ENCODE peak calls at places on chromosomes 11 and 22, in nine cellular contexts. N is tibial artery, V is IMR-90, D is MM.1S, T is right lobe of liver, M is cardiac muscle cell, Y is H1, H is AG04450, K is left lung. S is an unnamed sample.

GRCh38 chr11:68930991-68931855 is 27.5 kb downstream of the IGHMBP2 start:
- DNase-seq in N (no peak), V (no peak), D (no peak), T (no peak), M (no peak), Y (no peak), H (no peak), K (no peak), S (no peak)

GRCh38 chr11:119295178-119295577 is 21.8 kb downstream of the MCAM start:
- DNase-seq in N (no peak), V (no peak), D (no peak), T (no peak), M (peak; percentile 35), Y (no peak), H (no peak), K (no peak), S (peak; percentile 5)

GRCh38 chr11:11621881-11622706 is at the start of gene GALNT18:
- DNase-seq in N (peak; percentile 87), V (peak; percentile 90), D (peak; percentile 94), T (peak; percentile 96), M (peak; percentile 95), Y (peak; percentile 87), H (peak; percentile 80), K (peak; percentile 94), S (peak; percentile 93)

GRCh38 chr11:69874984-69875673 is 55.9 kb upstream of the FGF3 start:
- DNase-seq in N (no peak), V (no peak), D (no peak), T (no peak), M (no peak), Y (peak; percentile 41), H (no peak), K (no peak), S (no peak)

GRCh38 chr11:77471520-77472234 is 2.2 kb downstream of the PAK1 start:
- DNase-seq in N (no peak), V (no peak), D (peak; percentile 36), T (no peak), M (peak; percentile 16), Y (no peak), H (no peak), K (no peak), S (no peak)

GRCh38 chr11:127670372-127670771 is 669.8 kb upstream of the KIRREL3 start:
- DNase-seq in N (no peak), V (no peak), D (no peak), T (no peak), M (no peak), Y (no peak), H (no peak), K (no peak), S (no peak)

GRCh38 chr22:40486962-40487602 is 116.7 kb downstream of the SGSM3 start:
- DNase-seq in N (no peak), V (no peak), D (no peak), T (no peak), M (no peak), Y (no peak), H (no peak), K (no peak), S (no peak)

GRCh38 chr11:92852946-92853345 is 116.5 kb upstream of the MTNR1B start:
- DNase-seq in N (no peak), V (no peak), D (no peak), T (no peak), M (no peak), Y (no peak), H (no peak), K (peak; percentile 66), S (no peak)

GRCh38 chr22:30575011-30575671 is 676 bp upstream of the GAL3ST1 start:
- DNase-seq in N (peak; percentile 48), V (peak; percentile 70), D (no peak), T (no peak), M (peak; percentile 94), Y (no peak), H (peak; percentile 38), K (no peak), S (peak; percentile 20)

GRCh38 chr22:30572840-30573593 is 1.4 kb downstream of the GAL3ST1 start:
- DNase-seq in N (no peak), V (no peak), D (no peak), T (no peak), M (no peak), Y (no peak), H (no peak), K (no peak), S (no peak)

GRCh38 chr22:30573594-30574094 is 821 bp downstream of the GAL3ST1 start:
- DNase-seq in N (no peak), V (no peak), D (no peak), T (no peak), M (no peak), Y (no peak), H (no peak), K (no peak), S (no peak)

GRCh38 chr22:30575859-30576258 is 1.4 kb upstream of the GAL3ST1 start:
- DNase-seq in N (no peak), V (no peak), D (no peak), T (no peak), M (no peak), Y (no peak), H (no peak), K (no peak), S (no peak)

DNA sequence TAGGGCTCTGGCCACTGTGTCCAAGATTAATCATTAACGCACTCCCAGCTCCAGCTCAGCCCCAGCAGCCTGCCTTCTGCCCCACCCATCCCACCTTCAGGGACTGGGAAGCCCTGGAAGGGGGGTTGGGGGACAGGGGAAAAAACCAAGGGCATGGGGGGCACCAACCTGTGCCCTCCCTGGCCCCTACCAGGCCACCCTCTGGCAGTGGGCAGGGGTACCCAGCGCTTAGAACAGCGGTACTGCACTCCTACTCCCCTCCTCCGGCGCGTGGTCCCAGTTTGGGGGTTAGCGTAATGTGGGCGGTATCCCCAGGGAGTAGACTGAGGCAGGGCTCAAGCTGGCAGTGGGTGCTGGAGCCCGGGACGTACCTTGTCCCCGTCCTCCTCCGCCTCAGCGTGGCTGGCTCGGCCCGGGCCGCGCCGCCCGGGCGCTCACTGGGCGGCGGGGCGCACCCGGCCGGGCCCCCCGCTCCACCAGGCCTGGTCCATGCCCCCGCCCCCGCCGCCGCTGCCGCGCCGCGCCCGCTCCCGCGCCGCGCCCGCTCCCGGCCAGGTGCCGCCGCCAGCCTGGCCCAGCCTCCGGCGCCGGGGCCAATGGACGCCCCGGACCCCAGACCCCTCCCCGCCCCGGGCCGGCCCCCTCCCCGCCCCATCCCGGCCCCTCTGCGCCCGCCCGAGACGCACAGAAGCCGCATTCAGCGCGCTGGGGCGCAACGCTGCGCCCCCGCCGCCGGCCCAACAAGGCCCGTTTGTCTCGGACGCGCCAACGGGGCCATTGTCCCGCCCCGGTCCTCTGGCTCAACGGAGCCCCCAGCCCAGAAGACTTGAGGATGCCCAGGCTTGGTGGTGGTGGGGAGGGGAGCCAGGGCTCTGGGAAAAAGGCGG is at the start of gene GAL3ST1:
- DNase-seq in N (no peak), V (no peak), D (no peak), T (peak; percentile 64), M (no peak), Y (no peak), H (no peak), K (no peak), S (no peak)
- H3K4me3 ChIP-seq in N (peak within 1 kb of the TSS; percentile 38), V (no peak within 1 kb of the TSS), D (no peak within 1 kb of the TSS), T (peak within 1 kb of the TSS; percentile 36), M (peak within 1 kb of the TSS; percentile 29), Y (peak within 1 kb of the TSS; percentile 84), H (peak within 1 kb of the TSS; percentile 13), K (no peak within 1 kb of the TSS), S (no peak within 1 kb of the TSS)

GRCh38 chr11:71221851-71222250 is 30.5 kb downstream of the SHANK2 start:
- DNase-seq in N (peak; percentile 5), V (no peak), D (no peak), T (no peak), M (no peak), Y (no peak), H (no peak), K (no peak), S (no peak)

GRCh38 chr11:71222318-71223080 is 29.9 kb downstream of the SHANK2 start:
- DNase-seq in N (peak; percentile 15), V (no peak), D (no peak), T (no peak), M (peak; percentile 17), Y (no peak), H (no peak), K (no peak), S (no peak)

GRCh38 chr11:71223081-71223405 is 29.3 kb downstream of the SHANK2 start:
- DNase-seq in N (peak; percentile 5), V (no peak), D (no peak), T (no peak), M (no peak), Y (no peak), H (no peak), K (no peak), S (no peak)

GRCh38 chr11:71221201-71221600 is 31.2 kb downstream of the SHANK2 start:
- DNase-seq in N (peak; percentile 14), V (no peak), D (no peak), T (no peak), M (no peak), Y (no peak), H (no peak), K (no peak), S (no peak)

DNA sequence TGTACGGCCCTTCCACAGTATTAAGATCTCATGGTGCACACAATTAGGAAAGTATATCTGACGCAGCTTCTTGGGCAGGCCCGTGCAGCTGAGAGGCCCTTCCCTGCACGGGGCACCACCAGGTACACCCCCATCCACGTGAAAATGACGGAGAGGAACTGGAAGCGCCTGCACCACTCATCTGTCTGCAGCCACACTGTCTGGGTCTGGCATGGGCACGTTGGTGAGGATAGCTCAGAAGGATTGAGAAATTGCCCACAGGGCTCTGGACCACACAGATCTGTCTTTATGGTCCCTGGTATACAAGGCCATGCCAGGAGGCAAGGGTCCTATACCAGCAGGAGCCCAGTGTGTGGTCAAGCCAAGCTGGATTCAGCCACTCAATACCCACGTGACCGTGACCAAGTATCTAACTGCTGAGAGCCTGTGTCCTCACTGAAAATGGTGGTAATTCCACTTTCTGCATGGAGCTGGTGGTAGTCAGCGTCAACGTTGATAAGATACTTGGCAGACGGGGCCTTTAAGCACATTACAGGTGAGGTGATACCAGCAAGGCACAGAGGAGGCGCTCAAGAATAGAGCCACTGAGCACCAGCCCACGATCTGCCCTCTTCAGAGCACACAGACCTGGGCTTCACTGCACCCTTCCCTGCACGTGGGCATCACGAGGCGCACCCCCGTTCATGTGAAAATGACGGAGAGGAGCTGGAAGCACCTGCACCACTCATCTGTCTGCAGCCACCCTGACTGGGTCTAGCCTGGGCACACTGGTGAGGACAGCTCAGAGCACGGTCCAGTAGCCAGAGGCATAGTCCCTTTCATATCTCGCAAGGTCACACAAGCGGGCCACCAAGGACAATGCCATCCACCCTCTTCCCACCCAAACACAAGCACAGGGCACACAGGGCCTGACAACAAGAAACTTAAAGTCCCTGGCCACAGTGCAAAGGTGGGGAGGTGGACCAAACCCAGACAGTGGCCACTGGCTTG is 28.4 kb downstream of the SHANK2 start:
- DNase-seq in N (peak; percentile 10), V (no peak), D (no peak), T (no peak), M (no peak), Y (no peak), H (no peak), K (no peak), S (no peak)
- TF ChIP-seq CTCF in N (no peak), V (no peak), D (no peak), T (no peak), M (no peak), Y (peak; percentile 36), H (no peak), K (no peak), S (no peak)

GRCh38 chr11:821513-822371 is 3.0 kb downstream of the PNPLA2 start:
- DNase-seq in N (peak; percentile 65), V (no peak), D (no peak), T (no peak), M (no peak), Y (no peak), H (no peak), K (peak; percentile 90), S (no peak)
- H3K4me3 ChIP-seq in N (peak overlapping the region; percentile 88), V (no peak overlapping the region), D (no peak overlapping the region), T (peak overlapping the region; percentile 71), M (no peak overlapping the region), Y (no peak overlapping the region), H (peak overlapping the region; percentile 78), K (no peak overlapping the region), S (no peak overlapping the region)

GRCh38 chr11:132122701-132123100 is 752.3 kb downstream of the NTM start:
- DNase-seq in N (no peak), V (peak; percentile 16), D (no peak), T (no peak), M (no peak), Y (no peak), H (no peak), K (no peak), S (no peak)

GRCh38 chr11:132125855-132126841 is 755.7 kb downstream of the NTM start:
- DNase-seq in N (no peak), V (peak; percentile 26), D (peak; percentile 54), T (no peak), M (peak; percentile 36), Y (peak; percentile 58), H (no peak), K (no peak), S (no peak)

GRCh38 chr11:132126973-132127900 is 756.8 kb downstream of the NTM start:
- DNase-seq in N (peak; percentile 76), V (peak; percentile 94), D (peak; percentile 33), T (no peak), M (peak; percentile 94), Y (no peak), H (peak; percentile 84), K (no peak), S (peak; percentile 97)

GRCh38 chr11:132123449-132123848 is 753.0 kb downstream of the NTM start:
- DNase-seq in N (no peak), V (no peak), D (peak; percentile 54), T (no peak), M (no peak), Y (no peak), H (no peak), K (no peak), S (no peak)

GRCh38 chr11:132123854-132124835 is 753.7 kb downstream of the NTM start:
- DNase-seq in N (no peak), V (no peak), D (peak; percentile 52), T (no peak), M (no peak), Y (no peak), H (no peak), K (no peak), S (no peak)
- TF ChIP-seq CTCF in N (no peak), V (no peak), D (peak; percentile 50), T (no peak), M (peak; percentile 3), Y (peak; percentile 52), H (no peak), K (no peak), S (no peak)